ENCODE peak calls at places on chromosomes 11 and 22, in five cellular contexts. One of them, this sample, is unnamed.

GRCh38 chr11:697028-697491 is 1.4 kb downstream of the TMEM80 start:
- DNase-seq in naive thymus-derived CD4-positive, alpha-beta T cell: no peak
- DNase-seq in lung: no peak
- DNase-seq in activated CD8-positive, alpha-beta memory T cell treated with anti-CD3 and anti-CD28 coated beads for 24 hours: peak; percentile 50
- DNase-seq in AG20443: peak; percentile 56
- DNase-seq in this sample: no peak

GRCh38 chr22:40635940-40636379 is 559 bp downstream of the MRTFA start:
- DNase-seq in AG20443: no peak
- DNase-seq in lung: no peak
- DNase-seq in naive thymus-derived CD4-positive, alpha-beta T cell: no peak
- DNase-seq in activated CD8-positive, alpha-beta memory T cell treated with anti-CD3 and anti-CD28 coated beads for 24 hours: no peak
- DNase-seq in this sample: no peak

GRCh38 chr11:124738713-124739478 is 846 bp upstream of the NRGN start:
- DNase-seq in AG20443: no peak
- DNase-seq in activated CD8-positive, alpha-beta memory T cell treated with anti-CD3 and anti-CD28 coated beads for 24 hours: no peak
- DNase-seq in lung: no peak
- DNase-seq in naive thymus-derived CD4-positive, alpha-beta T cell: no peak
- DNase-seq in this sample: no peak

GRCh38 chr11:77725433-77725832 is 87.8 kb upstream of the CLNS1A start:
- DNase-seq in activated CD8-positive, alpha-beta memory T cell treated with anti-CD3 and anti-CD28 coated beads for 24 hours: no peak
- DNase-seq in AG20443: no peak
- DNase-seq in lung: no peak
- DNase-seq in naive thymus-derived CD4-positive, alpha-beta T cell: no peak
- DNase-seq in this sample: no peak

GRCh38 chr11:48384670-48385069 is 18.4 kb upstream of the OR4C5 start:
- DNase-seq in AG20443: no peak
- DNase-seq in activated CD8-positive, alpha-beta memory T cell treated with anti-CD3 and anti-CD28 coated beads for 24 hours: no peak
- DNase-seq in naive thymus-derived CD4-positive, alpha-beta T cell: no peak
- DNase-seq in lung: no peak
- DNase-seq in this sample: no peak

GRCh38 chr11:10975287-10975721 is 117.5 kb upstream of the ZBED5 start:
- DNase-seq in AG20443: no peak
- DNase-seq in activated CD8-positive, alpha-beta memory T cell treated with anti-CD3 and anti-CD28 coated beads for 24 hours: no peak
- DNase-seq in lung: no peak
- DNase-seq in naive thymus-derived CD4-positive, alpha-beta T cell: no peak
- DNase-seq in this sample: no peak

GRCh38 chr22:32584650-32585049 is 110.0 kb downstream of the FBXO7 start:
- DNase-seq in activated CD8-positive, alpha-beta memory T cell treated with anti-CD3 and anti-CD28 coated beads for 24 hours: no peak
- DNase-seq in AG20443: peak; percentile 45
- DNase-seq in naive thymus-derived CD4-positive, alpha-beta T cell: no peak
- DNase-seq in lung: no peak
- DNase-seq in this sample: no peak

GRCh38 chr22:17269607-17270261 is 50.5 kb upstream of the ADA2 start:
- DNase-seq in activated CD8-positive, alpha-beta memory T cell treated with anti-CD3 and anti-CD28 coated beads for 24 hours: no peak
- DNase-seq in lung: no peak
- DNase-seq in naive thymus-derived CD4-positive, alpha-beta T cell: no peak
- DNase-seq in AG20443: no peak
- DNase-seq in this sample: no peak

GRCh38 chr22:20032407-20032991 is 11.6 kb downstream of the TANGO2 start:
- DNase-seq in AG20443: no peak
- DNase-seq in naive thymus-derived CD4-positive, alpha-beta T cell: no peak
- DNase-seq in lung: no peak
- DNase-seq in activated CD8-positive, alpha-beta memory T cell treated with anti-CD3 and anti-CD28 coated beads for 24 hours: no peak
- DNase-seq in this sample: no peak

GRCh38 chr11:61863548-61864081 is 27.7 kb downstream of the FADS3 start:
- DNase-seq in naive thymus-derived CD4-positive, alpha-beta T cell: no peak
- DNase-seq in activated CD8-positive, alpha-beta memory T cell treated with anti-CD3 and anti-CD28 coated beads for 24 hours: no peak
- DNase-seq in AG20443: no peak
- DNase-seq in lung: no peak
- DNase-seq in this sample: no peak

GRCh38 chr11:44939673-44940072 is 11.0 kb downstream of the TP53I11 start:
- DNase-seq in lung: no peak
- DNase-seq in AG20443: peak; percentile 30
- DNase-seq in activated CD8-positive, alpha-beta memory T cell treated with anti-CD3 and anti-CD28 coated beads for 24 hours: no peak
- DNase-seq in naive thymus-derived CD4-positive, alpha-beta T cell: no peak
- DNase-seq in this sample: no peak

GRCh38 chr11:43130616-43131015 is 181.2 kb upstream of the API5 start:
- DNase-seq in naive thymus-derived CD4-positive, alpha-beta T cell: no peak
- DNase-seq in lung: no peak
- DNase-seq in AG20443: no peak
- DNase-seq in activated CD8-positive, alpha-beta memory T cell treated with anti-CD3 and anti-CD28 coated beads for 24 hours: no peak
- DNase-seq in this sample: no peak

GRCh38 chr11:122723576-122723975 is 68.1 kb downstream of the UBASH3B start:
- DNase-seq in activated CD8-positive, alpha-beta memory T cell treated with anti-CD3 and anti-CD28 coated beads for 24 hours: no peak
- DNase-seq in lung: no peak
- DNase-seq in AG20443: no peak
- DNase-seq in naive thymus-derived CD4-positive, alpha-beta T cell: no peak
- DNase-seq in this sample: no peak

GRCh38 chr11:61827573-61828378 is at the start of gene FADS2:
- DNase-seq in naive thymus-derived CD4-positive, alpha-beta T cell: peak; percentile 44
- DNase-seq in activated CD8-positive, alpha-beta memory T cell treated with anti-CD3 and anti-CD28 coated beads for 24 hours: peak; percentile 85
- DNase-seq in AG20443: peak; percentile 82
- DNase-seq in lung: peak; percentile 94
- DNase-seq in this sample: peak; percentile 15

GRCh38 chr11:133907216-133907615 is 49.6 kb downstream of the IGSF9B start:
- DNase-seq in AG20443: no peak
- DNase-seq in activated CD8-positive, alpha-beta memory T cell treated with anti-CD3 and anti-CD28 coated beads for 24 hours: no peak
- DNase-seq in naive thymus-derived CD4-positive, alpha-beta T cell: no peak
- DNase-seq in lung: no peak
- DNase-seq in this sample: no peak

GRCh38 chr11:128171496-128171895 is 415.9 kb downstream of the ETS1 start:
- DNase-seq in AG20443: no peak
- DNase-seq in activated CD8-positive, alpha-beta memory T cell treated with anti-CD3 and anti-CD28 coated beads for 24 hours: no peak
- DNase-seq in naive thymus-derived CD4-positive, alpha-beta T cell: no peak
- DNase-seq in lung: no peak
- DNase-seq in this sample: no peak

GRCh38 chr11:92123540-92123939 is 101.1 kb upstream of the FAT3 start:
- DNase-seq in naive thymus-derived CD4-positive, alpha-beta T cell: no peak
- DNase-seq in AG20443: no peak
- DNase-seq in lung: no peak
- DNase-seq in activated CD8-positive, alpha-beta memory T cell treated with anti-CD3 and anti-CD28 coated beads for 24 hours: no peak
- DNase-seq in this sample: no peak

GRCh38 chr11:68096962-68097361 is 24.2 kb downstream of the CHKA start:
- DNase-seq in naive thymus-derived CD4-positive, alpha-beta T cell: no peak
- DNase-seq in activated CD8-positive, alpha-beta memory T cell treated with anti-CD3 and anti-CD28 coated beads for 24 hours: no peak
- DNase-seq in AG20443: no peak
- DNase-seq in lung: no peak
- DNase-seq in this sample: no peak

GRCh38 chr11:10770626-10771254 is 19.7 kb downstream of the CTR9 start:
- DNase-seq in naive thymus-derived CD4-positive, alpha-beta T cell: no peak
- DNase-seq in lung: no peak
- DNase-seq in AG20443: peak; percentile 69
- DNase-seq in activated CD8-positive, alpha-beta memory T cell treated with anti-CD3 and anti-CD28 coated beads for 24 hours: no peak
- DNase-seq in this sample: no peak

GRCh38 chr22:38214248-38215056 is 12.7 kb downstream of the MAFF start:
- DNase-seq in activated CD8-positive, alpha-beta memory T cell treated with anti-CD3 and anti-CD28 coated beads for 24 hours: peak; percentile 77
- DNase-seq in AG20443: peak; percentile 88
- DNase-seq in naive thymus-derived CD4-positive, alpha-beta T cell: peak; percentile 62
- DNase-seq in lung: peak; percentile 63
- DNase-seq in this sample: peak; percentile 67

GRCh38 chr11:69297926-69298777 is 4.2 kb downstream of the MYEOV start:
- DNase-seq in naive thymus-derived CD4-positive, alpha-beta T cell: peak; percentile 62
- DNase-seq in activated CD8-positive, alpha-beta memory T cell treated with anti-CD3 and anti-CD28 coated beads for 24 hours: peak; percentile 72
- DNase-seq in AG20443: peak; percentile 84
- DNase-seq in lung: peak; percentile 87
- DNase-seq in this sample: peak; percentile 36

GRCh38 chr11:69092263-69092662 is 43.5 kb downstream of the TPCN2 start:
- DNase-seq in naive thymus-derived CD4-positive, alpha-beta T cell: no peak
- DNase-seq in lung: no peak
- DNase-seq in AG20443: no peak
- DNase-seq in activated CD8-positive, alpha-beta memory T cell treated with anti-CD3 and anti-CD28 coated beads for 24 hours: no peak
- DNase-seq in this sample: no peak

GRCh38 chr11:82507288-82507687 is 226.4 kb downstream of the FAM181B start:
- DNase-seq in lung: no peak
- DNase-seq in activated CD8-positive, alpha-beta memory T cell treated with anti-CD3 and anti-CD28 coated beads for 24 hours: no peak
- DNase-seq in naive thymus-derived CD4-positive, alpha-beta T cell: no peak
- DNase-seq in AG20443: no peak
- DNase-seq in this sample: no peak

GRCh38 chr11:26027887-26028286 is 304.0 kb upstream of the ANO3 start:
- DNase-seq in AG20443: no peak
- DNase-seq in lung: no peak
- DNase-seq in activated CD8-positive, alpha-beta memory T cell treated with anti-CD3 and anti-CD28 coated beads for 24 hours: no peak
- DNase-seq in naive thymus-derived CD4-positive, alpha-beta T cell: no peak
- DNase-seq in this sample: no peak

GRCh38 chr11:33701831-33702230 is 1.2 kb upstream of the C11orf91 start:
- DNase-seq in lung: no peak
- DNase-seq in activated CD8-positive, alpha-beta memory T cell treated with anti-CD3 and anti-CD28 coated beads for 24 hours: no peak
- DNase-seq in AG20443: peak; percentile 26
- DNase-seq in naive thymus-derived CD4-positive, alpha-beta T cell: no peak
- DNase-seq in this sample: no peak

GRCh38 chr22:46063861-46064235 is 86.5 kb upstream of the PPARA start:
- DNase-seq in lung: no peak
- DNase-seq in activated CD8-positive, alpha-beta memory T cell treated with anti-CD3 and anti-CD28 coated beads for 24 hours: no peak
- DNase-seq in naive thymus-derived CD4-positive, alpha-beta T cell: no peak
- DNase-seq in AG20443: peak; percentile 12
- DNase-seq in this sample: no peak

GRCh38 chr11:96263361-96263763 is 79.6 kb downstream of the MAML2 start:
- DNase-seq in activated CD8-positive, alpha-beta memory T cell treated with anti-CD3 and anti-CD28 coated beads for 24 hours: no peak
- DNase-seq in AG20443: peak; percentile 66
- DNase-seq in naive thymus-derived CD4-positive, alpha-beta T cell: no peak
- DNase-seq in lung: no peak
- DNase-seq in this sample: no peak

GRCh38 chr22:22087854-22088657 is 105.5 kb upstream of the TOP3B start:
- DNase-seq in AG20443: no peak
- DNase-seq in naive thymus-derived CD4-positive, alpha-beta T cell: no peak
- DNase-seq in lung: no peak
- DNase-seq in activated CD8-positive, alpha-beta memory T cell treated with anti-CD3 and anti-CD28 coated beads for 24 hours: no peak
- DNase-seq in this sample: no peak

GRCh38 chr11:122642971-122643370 is 12.6 kb upstream of the UBASH3B start:
- DNase-seq in AG20443: no peak
- DNase-seq in lung: no peak
- DNase-seq in activated CD8-positive, alpha-beta memory T cell treated with anti-CD3 and anti-CD28 coated beads for 24 hours: no peak
- DNase-seq in naive thymus-derived CD4-positive, alpha-beta T cell: no peak
- DNase-seq in this sample: no peak

GRCh38 chr22:17903564-17904295 is 120.6 kb downstream of the MICAL3 start:
- DNase-seq in AG20443: no peak
- DNase-seq in lung: no peak
- DNase-seq in naive thymus-derived CD4-positive, alpha-beta T cell: no peak
- DNase-seq in activated CD8-positive, alpha-beta memory T cell treated with anti-CD3 and anti-CD28 coated beads for 24 hours: no peak
- DNase-seq in this sample: no peak

GRCh38 chr22:36781656-36782627 is 6.0 kb upstream of the IFT27 start:
- DNase-seq in naive thymus-derived CD4-positive, alpha-beta T cell: peak; percentile 66
- DNase-seq in lung: peak; percentile 85
- DNase-seq in AG20443: peak; percentile 94
- DNase-seq in activated CD8-positive, alpha-beta memory T cell treated with anti-CD3 and anti-CD28 coated beads for 24 hours: peak; percentile 99
- DNase-seq in this sample: peak; percentile 65

GRCh38 chr22:35548762-35549106 is 8.1 kb downstream of the RASD2 start:
- DNase-seq in naive thymus-derived CD4-positive, alpha-beta T cell: no peak
- DNase-seq in AG20443: no peak
- DNase-seq in activated CD8-positive, alpha-beta memory T cell treated with anti-CD3 and anti-CD28 coated beads for 24 hours: no peak
- DNase-seq in lung: no peak
- DNase-seq in this sample: no peak

GRCh38 chr11:129814244-129814992 is 1.2 kb upstream of the TMEM45B start:
- DNase-seq in AG20443: no peak
- DNase-seq in naive thymus-derived CD4-positive, alpha-beta T cell: peak; percentile 83
- DNase-seq in activated CD8-positive, alpha-beta memory T cell treated with anti-CD3 and anti-CD28 coated beads for 24 hours: peak; percentile 80
- DNase-seq in lung: no peak
- DNase-seq in this sample: peak; percentile 86

GRCh38 chr22:25845985-25846745 is 104.2 kb downstream of the MYO18B start:
- DNase-seq in activated CD8-positive, alpha-beta memory T cell treated with anti-CD3 and anti-CD28 coated beads for 24 hours: no peak
- DNase-seq in AG20443: no peak
- DNase-seq in lung: no peak
- DNase-seq in naive thymus-derived CD4-positive, alpha-beta T cell: no peak
- DNase-seq in this sample: no peak

GRCh38 chr22:24424001-24424900 is 3.1 kb upstream of the ADORA2A start:
- DNase-seq in activated CD8-positive, alpha-beta memory T cell treated with anti-CD3 and anti-CD28 coated beads for 24 hours: peak; percentile 85
- DNase-seq in naive thymus-derived CD4-positive, alpha-beta T cell: no peak
- DNase-seq in AG20443: no peak
- DNase-seq in lung: no peak
- DNase-seq in this sample: peak; percentile 54

GRCh38 chr11:8867856-8868705 is 42.9 kb upstream of the AKIP1 start:
- DNase-seq in lung: no peak
- DNase-seq in activated CD8-positive, alpha-beta memory T cell treated with anti-CD3 and anti-CD28 coated beads for 24 hours: no peak
- DNase-seq in AG20443: peak; percentile 39
- DNase-seq in naive thymus-derived CD4-positive, alpha-beta T cell: no peak
- DNase-seq in this sample: no peak

GRCh38 chr22:38618682-38619081 is 37.5 kb downstream of the FAM227A start:
- DNase-seq in AG20443: no peak
- DNase-seq in naive thymus-derived CD4-positive, alpha-beta T cell: no peak
- DNase-seq in activated CD8-positive, alpha-beta memory T cell treated with anti-CD3 and anti-CD28 coated beads for 24 hours: no peak
- DNase-seq in lung: no peak
- DNase-seq in this sample: no peak

GRCh38 chr22:33883561-33883960 is 36.7 kb downstream of the LARGE1 start:
- DNase-seq in AG20443: no peak
- DNase-seq in naive thymus-derived CD4-positive, alpha-beta T cell: no peak
- DNase-seq in lung: no peak
- DNase-seq in activated CD8-positive, alpha-beta memory T cell treated with anti-CD3 and anti-CD28 coated beads for 24 hours: no peak
- DNase-seq in this sample: no peak

This sample was measured in stimulated activated naive CD4-positive, alpha-beta T cell.